ENCODE peak calls at places on chromosome 6, in four cellular contexts. One of them, this sample, is unnamed.

GRCh38 chr6:87078983-87079616 is 15.8 kb downstream of the CGA start:
- DNase-seq in HepG2: peak; percentile 71
- DNase-seq in sigmoid colon: peak; percentile 65
- DNase-seq in HCT116: peak; percentile 79
- DNase-seq in this sample: peak; percentile 64

GRCh38 chr6:107670792-107671199 is 153.3 kb downstream of the SCML4 start:
- DNase-seq in HepG2: no peak
- DNase-seq in sigmoid colon: peak; percentile 78
- DNase-seq in HCT116: no peak
- DNase-seq in this sample: peak; percentile 41

GRCh38 chr6:109867009-109867969 is 110.8 kb upstream of the GPR6 start:
- DNase-seq in HepG2: no peak
- DNase-seq in sigmoid colon: peak; percentile 74
- DNase-seq in HCT116: no peak
- DNase-seq in this sample: no peak

GRCh38 chr6:40336296-40336695 is 250.9 kb downstream of the LRFN2 start:
- DNase-seq in HepG2: no peak
- DNase-seq in sigmoid colon: no peak
- DNase-seq in HCT116: no peak
- DNase-seq in this sample: no peak

GRCh38 chr6:3698021-3698420 is 53.5 kb downstream of the PXDC1 start:
- DNase-seq in HepG2: no peak
- DNase-seq in sigmoid colon: no peak
- DNase-seq in HCT116: no peak
- DNase-seq in this sample: no peak

GRCh38 chr6:15504040-15504491 is 158.8 kb downstream of the DTNBP1 start:
- DNase-seq in HepG2: no peak
- DNase-seq in sigmoid colon: peak; percentile 85
- DNase-seq in HCT116: no peak
- DNase-seq in this sample: peak; percentile 16

GRCh38 chr6:43746613-43747101 is 23.4 kb upstream of the VEGFA start:
- DNase-seq in HepG2: no peak
- DNase-seq in sigmoid colon: peak; percentile 68
- DNase-seq in HCT116: no peak
- DNase-seq in this sample: no peak

GRCh38 chr6:144675231-144675861 is 390.2 kb downstream of the UTRN start:
- DNase-seq in HepG2: no peak
- DNase-seq in sigmoid colon: no peak
- DNase-seq in HCT116: no peak
- DNase-seq in this sample: peak; percentile 69

GRCh38 chr6:137870744-137871247 is 3.7 kb downstream of the TNFAIP3 start:
- DNase-seq in HepG2: peak; percentile 52
- DNase-seq in sigmoid colon: no peak
- DNase-seq in HCT116: no peak
- DNase-seq in this sample: no peak

GRCh38 chr6:105781248-105781647 is 304.9 kb upstream of the PRDM1 start:
- DNase-seq in HepG2: no peak
- DNase-seq in sigmoid colon: no peak
- DNase-seq in HCT116: peak; percentile 47
- DNase-seq in this sample: no peak

GRCh38 chr6:20976391-20976790 is 442.1 kb downstream of the CDKAL1 start:
- DNase-seq in HepG2: no peak
- DNase-seq in sigmoid colon: no peak
- DNase-seq in HCT116: no peak
- DNase-seq in this sample: no peak

GRCh38 chr6:137880633-137881521 is 13.8 kb downstream of the TNFAIP3 start:
- DNase-seq in HepG2: no peak
- DNase-seq in sigmoid colon: peak; percentile 61
- DNase-seq in HCT116: no peak
- DNase-seq in this sample: no peak

GRCh38 chr6:168699631-168700315 is 258.8 kb downstream of the SMOC2 start:
- DNase-seq in HepG2: no peak
- DNase-seq in sigmoid colon: peak; percentile 86
- DNase-seq in HCT116: no peak
- DNase-seq in this sample: no peak

GRCh38 chr6:69792292-69792691 is 4.5 kb downstream of the LMBRD1 start:
- DNase-seq in HepG2: no peak
- DNase-seq in sigmoid colon: no peak
- DNase-seq in HCT116: no peak
- DNase-seq in this sample: no peak

GRCh38 chr6:134814076-134814709 is 135.7 kb downstream of the ALDH8A1 start:
- DNase-seq in HepG2: no peak
- DNase-seq in sigmoid colon: no peak
- DNase-seq in HCT116: no peak
- DNase-seq in this sample: no peak

GRCh38 chr6:27470023-27470422 is 2.9 kb downstream of the ZNF184 start:
- DNase-seq in HepG2: no peak
- DNase-seq in sigmoid colon: no peak
- DNase-seq in HCT116: no peak
- DNase-seq in this sample: no peak

GRCh38 chr6:27471365-27472115 is 1.4 kb downstream of the ZNF184 start:
- DNase-seq in HepG2: no peak
- DNase-seq in sigmoid colon: no peak
- DNase-seq in HCT116: no peak
- DNase-seq in this sample: no peak

GRCh38 chr6:27474172-27474465 is 1.2 kb upstream of the ZNF184 start:
- DNase-seq in HepG2: no peak
- DNase-seq in sigmoid colon: no peak
- DNase-seq in HCT116: no peak
- DNase-seq in this sample: no peak

GRCh38 chr6:27472617-27473400 is at the start of gene ZNF184:
- DNase-seq in HepG2: peak; percentile 99
- DNase-seq in sigmoid colon: peak; percentile 98
- DNase-seq in HCT116: peak; percentile 98
- DNase-seq in this sample: peak; percentile 97

DNA sequence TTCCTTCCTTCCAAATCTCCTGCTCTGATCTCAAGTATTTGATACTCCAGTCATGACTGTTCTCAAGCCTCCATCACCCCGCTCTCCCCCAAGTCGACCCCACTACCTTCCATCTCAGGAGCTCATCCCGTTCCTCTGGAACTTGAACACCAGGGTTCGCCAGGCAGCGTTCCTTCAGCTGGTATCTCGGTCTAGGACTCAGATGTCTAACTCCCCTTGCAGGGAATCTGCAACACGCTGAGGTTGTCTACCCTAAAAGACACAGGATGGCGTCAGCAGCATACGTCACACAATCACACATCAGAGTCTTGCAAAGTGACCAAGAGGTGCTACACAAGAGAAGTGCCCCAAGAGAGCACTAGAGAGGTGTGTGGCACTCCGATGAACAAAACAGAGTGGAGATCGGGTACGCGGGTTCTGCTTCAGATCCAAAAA is 706 bp downstream of the ZNF184 start:
- DNase-seq in HepG2: peak; percentile 62
- DNase-seq in sigmoid colon: peak; percentile 83
- DNase-seq in HCT116: peak; percentile 59
- DNase-seq in this sample: peak; percentile 77
- TF ChIP-seq POLR2AphosphoS5 in HepG2: no peak
- TF ChIP-seq POLR2AphosphoS5 in sigmoid colon: no peak
- TF ChIP-seq POLR2AphosphoS5 in HCT116: no peak
- TF ChIP-seq POLR2AphosphoS5 in this sample: no peak

DNA sequence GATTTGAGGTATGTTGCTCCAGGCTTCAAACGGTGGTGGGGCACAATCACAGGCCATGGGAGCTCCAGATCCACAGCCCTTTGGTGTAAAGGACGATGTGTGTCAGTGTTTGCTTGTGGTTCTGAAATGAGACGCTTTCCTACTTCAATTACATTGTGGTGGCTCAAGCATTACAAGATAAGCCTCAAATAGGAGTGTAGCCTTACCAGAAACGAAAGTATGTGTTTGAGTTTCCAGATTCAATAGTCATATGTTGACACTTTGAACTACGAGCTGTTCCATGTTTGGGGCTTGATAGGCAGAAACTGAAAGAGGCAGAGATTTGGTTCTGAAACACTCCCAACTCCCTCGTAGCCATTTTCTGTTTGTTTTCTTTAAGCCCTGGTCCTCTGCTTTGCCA is 187.1 kb downstream of the MYLK4 start:
- DNase-seq in HepG2: peak; percentile 34
- DNase-seq in sigmoid colon: no peak
- DNase-seq in HCT116: no peak
- DNase-seq in this sample: no peak
- TF ChIP-seq POLR2AphosphoS5 in HepG2: no peak
- TF ChIP-seq POLR2AphosphoS5 in sigmoid colon: no peak
- TF ChIP-seq POLR2AphosphoS5 in HCT116: no peak
- TF ChIP-seq POLR2AphosphoS5 in this sample: no peak

GRCh38 chr6:154164397-154164796 is 125.4 kb downstream of the OPRM1 start:
- DNase-seq in HepG2: no peak
- DNase-seq in sigmoid colon: peak; percentile 71
- DNase-seq in HCT116: no peak
- DNase-seq in this sample: no peak
- TF ChIP-seq POLR2AphosphoS5 in HepG2: no peak
- TF ChIP-seq POLR2AphosphoS5 in sigmoid colon: no peak
- TF ChIP-seq POLR2AphosphoS5 in HCT116: no peak
- TF ChIP-seq POLR2AphosphoS5 in this sample: no peak

DNA sequence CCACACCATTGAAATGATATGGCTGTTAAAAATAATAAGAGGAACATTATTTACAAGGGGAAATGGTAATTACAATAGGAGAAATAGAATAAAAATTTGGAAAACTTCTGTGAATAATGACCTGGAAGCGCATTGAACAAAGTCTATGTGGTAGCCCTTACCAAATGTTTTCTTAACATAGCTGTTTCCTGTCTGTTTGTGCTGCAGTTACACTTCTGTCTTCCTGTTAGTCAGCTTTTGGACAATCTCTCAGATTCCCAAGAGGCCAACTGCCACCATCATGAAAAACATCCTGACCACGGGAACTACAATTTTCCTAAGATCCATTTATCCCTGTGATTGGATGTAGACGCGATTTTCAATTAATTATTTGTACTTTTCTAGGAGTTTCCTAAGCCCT is 754.4 kb upstream of the MARCKS start:
- DNase-seq in HepG2: no peak
- DNase-seq in sigmoid colon: no peak
- DNase-seq in HCT116: no peak
- DNase-seq in this sample: no peak
- TF ChIP-seq POLR2AphosphoS5 in HepG2: no peak
- TF ChIP-seq POLR2AphosphoS5 in sigmoid colon: no peak
- TF ChIP-seq POLR2AphosphoS5 in HCT116: no peak
- TF ChIP-seq POLR2AphosphoS5 in this sample: no peak

GRCh38 chr6:148972481-148972880 is 225.7 kb downstream of the UST start:
- DNase-seq in HepG2: peak; percentile 21
- DNase-seq in sigmoid colon: no peak
- DNase-seq in HCT116: peak; percentile 46
- DNase-seq in this sample: peak; percentile 80
- TF ChIP-seq POLR2AphosphoS5 in HepG2: no peak
- TF ChIP-seq POLR2AphosphoS5 in sigmoid colon: no peak
- TF ChIP-seq POLR2AphosphoS5 in HCT116: no peak
- TF ChIP-seq POLR2AphosphoS5 in this sample: peak; percentile 82